ENCODE peak calls at places on chromosomes 1 and 21, in ten cellular contexts. S is K562; I is PC-9; J is fibroblast of lung; N is CD4-positive, CD25-positive, alpha-beta regulatory T cell; B is HCT116; O is neural progenitor cell; X is uterus; E is SJCRH30; W is mesendoderm. Q is an unnamed sample.
A peak's percentile ranks its signal among the peaks of the same experiment; 100 is the strongest.

GRCh38 chr1:25743164-25744139 is 56.5 kb upstream of the SELENON start:
- DNase-seq in S (no peak), I (no peak), J (peak; percentile 24), N (no peak), B (no peak), O (no peak), X (peak; percentile 87), E (peak; percentile 99), W (no peak), Q (no peak)

GRCh38 chr1:211532086-211532439 is 40.1 kb upstream of the RD3 start:
- DNase-seq in S (no peak), I (no peak), J (no peak), N (no peak), B (no peak), O (no peak), X (no peak), E (no peak), W (peak; percentile 65), Q (no peak)

GRCh38 chr1:202086579-202087350 is 36.0 kb upstream of the GPR37L1 start:
- DNase-seq in S (no peak), I (peak; percentile 79), J (no peak), N (no peak), B (no peak), O (no peak), X (no peak), E (no peak), W (no peak), Q (no peak)

GRCh38 chr1:32813941-32814739 is 3.0 kb downstream of the YARS1 start:
- DNase-seq in S (peak; percentile 68), I (no peak), J (peak; percentile 63), N (no peak), B (peak; percentile 64), O (no peak), X (no peak), E (no peak), W (no peak), Q (no peak)

GRCh38 chr1:156748670-156749428 is 2.6 kb downstream of the HDGF start:
- DNase-seq in S (peak; percentile 73), I (peak; percentile 75), J (peak; percentile 41), N (no peak), B (no peak), O (no peak), X (peak; percentile 69), E (peak; percentile 34), W (peak; percentile 37), Q (no peak)

GRCh38 chr1:94418664-94419655 is 771 bp downstream of the ABCD3 start:
- DNase-seq in S (peak; percentile 37), I (peak; percentile 67), J (peak; percentile 48), N (peak; percentile 2), B (no peak), O (peak; percentile 58), X (peak; percentile 32), E (peak; percentile 69), W (peak; percentile 41), Q (no peak)

GRCh38 chr1:103489881-103490280 is 35.6 kb upstream of the RNPC3 start:
- DNase-seq in S (no peak), I (peak; percentile 35), J (peak; percentile 49), N (no peak), B (no peak), O (no peak), X (no peak), E (no peak), W (peak; percentile 14), Q (no peak)

GRCh38 chr1:111952258-111952657 is 37.2 kb downstream of the KCND3 start:
- DNase-seq in S (no peak), I (no peak), J (no peak), N (no peak), B (no peak), O (no peak), X (no peak), E (no peak), W (no peak), Q (no peak)

GRCh38 chr1:193919827-193920226 is 733.4 kb upstream of the B3GALT2 start:
- DNase-seq in S (no peak), I (no peak), J (peak; percentile 60), N (no peak), B (no peak), O (no peak), X (no peak), E (no peak), W (peak; percentile 6), Q (no peak)

GRCh38 chr1:88036345-88036999 is 647.6 kb upstream of the PKN2 start:
- DNase-seq in S (no peak), I (no peak), J (no peak), N (no peak), B (no peak), O (no peak), X (no peak), E (no peak), W (no peak), Q (no peak)

GRCh38 chr1:229131243-229132105 is 139.4 kb upstream of the RAB4A start:
- DNase-seq in S (no peak), I (no peak), J (no peak), N (no peak), B (no peak), O (no peak), X (no peak), E (no peak), W (no peak), Q (no peak)

GRCh38 chr1:82565546-82565945 is 764.8 kb downstream of the ADGRL2 start:
- DNase-seq in S (no peak), I (no peak), J (peak; percentile 92), N (no peak), B (peak; percentile 61), O (no peak), X (no peak), E (peak; percentile 10), W (no peak), Q (no peak)

GRCh38 chr1:110783292-110783918 is 89.5 kb upstream of the CD53 start:
- DNase-seq in S (peak; percentile 74), I (peak; percentile 57), J (peak; percentile 26), N (peak; percentile 75), B (peak; percentile 48), O (peak; percentile 67), X (no peak), E (peak; percentile 66), W (peak; percentile 74), Q (peak; percentile 82)

GRCh38 chr1:110726755-110727154 is 52.0 kb upstream of the KCNA3 start:
- DNase-seq in S (no peak), I (no peak), J (no peak), N (peak; percentile 24), B (no peak), O (no peak), X (no peak), E (no peak), W (no peak), Q (no peak)

GRCh38 chr1:245771521-245772281 is 616.9 kb downstream of the KIF26B start:
- DNase-seq in S (no peak), I (no peak), J (peak; percentile 99), N (no peak), B (no peak), O (no peak), X (no peak), E (peak; percentile 77), W (no peak), Q (no peak)

DNA sequence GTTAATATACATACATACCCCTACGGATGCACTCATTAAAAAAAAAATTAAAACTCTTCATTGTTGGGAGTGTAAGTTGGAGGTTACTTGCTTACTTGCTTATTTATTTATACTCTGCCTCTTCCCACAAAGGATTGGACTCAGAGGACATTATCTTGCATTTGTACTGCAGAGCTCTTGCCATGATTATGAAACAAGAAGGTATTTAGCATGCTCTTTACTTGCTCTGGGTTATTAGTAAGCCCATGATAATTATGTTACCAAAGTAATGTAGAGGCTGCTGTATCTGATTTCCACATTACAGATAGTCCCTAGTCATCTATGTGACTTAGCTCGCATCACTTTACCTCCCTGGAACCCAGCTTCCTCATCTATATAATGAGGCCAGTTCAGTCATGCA is 355.1 kb upstream of the PTBP2 start:
- DNase-seq in S (no peak), I (no peak), J (no peak), N (no peak), B (no peak), O (no peak), X (no peak), E (no peak), W (no peak), Q (no peak)
- H3K4me1 ChIP-seq in S (no peaks in the 10 kb centered on the region), I (peaks cover 30% of the 10 kb centered on the region), J (peaks cover 31% of the 10 kb centered on the region), N (no peaks in the 10 kb centered on the region), B (peaks cover 45% of the 10 kb centered on the region), O (no peaks in the 10 kb centered on the region), X (no peaks in the 10 kb centered on the region), E (peaks cover 17% of the 10 kb centered on the region), W (no peaks in the 10 kb centered on the region), Q (no peaks in the 10 kb centered on the region)

GRCh38 chr1:86197206-86197855 is 40.8 kb upstream of the COL24A1 start:
- DNase-seq in S (no peak), I (no peak), J (peak; percentile 90), N (no peak), B (no peak), O (no peak), X (no peak), E (peak; percentile 60), W (no peak), Q (no peak)
- H3K4me1 ChIP-seq in S (no peaks in the 10 kb centered on the region), I (no peaks in the 10 kb centered on the region), J (no peaks in the 10 kb centered on the region), N (no peaks in the 10 kb centered on the region), B (no peaks in the 10 kb centered on the region), O (peaks cover 30% of the 10 kb centered on the region), X (no peaks in the 10 kb centered on the region), E (peaks cover 18% of the 10 kb centered on the region), W (no peaks in the 10 kb centered on the region), Q (no peaks in the 10 kb centered on the region)

GRCh38 chr1:18769140-18769539 is 90.3 kb downstream of the TAS1R2 start:
- DNase-seq in S (no peak), I (no peak), J (no peak), N (no peak), B (no peak), O (no peak), X (no peak), E (no peak), W (peak; percentile 26), Q (no peak)
- H3K4me1 ChIP-seq in S (no peaks in the 10 kb centered on the region), I (no peaks in the 10 kb centered on the region), J (no peaks in the 10 kb centered on the region), N (no peaks in the 10 kb centered on the region), B (no peaks in the 10 kb centered on the region), O (no peaks in the 10 kb centered on the region), X (no peaks in the 10 kb centered on the region), E (peaks cover 11% of the 10 kb centered on the region), W (no peaks in the 10 kb centered on the region), Q (no peaks in the 10 kb centered on the region)

DNA sequence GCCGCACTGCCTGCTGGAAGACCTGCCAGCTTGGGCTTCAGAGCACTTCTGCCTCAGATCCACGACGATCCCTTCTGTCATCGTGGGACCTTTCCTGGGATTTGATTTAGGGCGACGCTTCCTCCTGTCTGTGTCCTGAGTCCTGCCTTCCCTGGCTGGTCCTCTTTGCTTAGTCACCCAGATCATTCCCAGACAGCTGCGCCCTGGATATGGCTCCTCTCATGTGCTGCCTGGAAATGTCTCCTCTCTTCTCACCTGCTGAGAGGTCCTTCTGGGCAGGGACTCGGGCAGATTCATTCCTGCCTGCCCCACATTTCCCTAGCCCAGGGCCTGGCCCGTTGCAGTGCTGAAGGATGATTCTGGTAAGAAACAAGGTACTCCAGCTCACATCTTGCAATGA is 72.4 kb upstream of the POU3F1 start:
- DNase-seq in S (no peak), I (no peak), J (no peak), N (no peak), B (no peak), O (no peak), X (no peak), E (peak; percentile 56), W (no peak), Q (no peak)
- H3K4me1 ChIP-seq in S (no peaks in the 10 kb centered on the region), I (peaks cover 16% of the 10 kb centered on the region), J (no peaks in the 10 kb centered on the region), N (no peaks in the 10 kb centered on the region), B (peaks cover 7% of the 10 kb centered on the region), O (no peaks in the 10 kb centered on the region), X (no peaks in the 10 kb centered on the region), E (peaks cover 18% of the 10 kb centered on the region), W (no peaks in the 10 kb centered on the region), Q (peaks cover 9% of the 10 kb centered on the region)

GRCh38 chr21:43575466-43575841 is 83.8 kb downstream of the HSF2BP start:
- DNase-seq in S (no peak), I (no peak), J (no peak), N (no peak), B (no peak), O (no peak), X (no peak), E (no peak), W (no peak), Q (no peak)
- H3K4me1 ChIP-seq in S (peaks cover 4% of the 10 kb centered on the region), I (no peaks in the 10 kb centered on the region), J (no peaks in the 10 kb centered on the region), N (no peaks in the 10 kb centered on the region), B (no peaks in the 10 kb centered on the region), O (no peaks in the 10 kb centered on the region), X (no peaks in the 10 kb centered on the region), E (peaks cover 27% of the 10 kb centered on the region), W (no peaks in the 10 kb centered on the region), Q (no peaks in the 10 kb centered on the region)